ENCODE peak calls at places on chromosome 1, in seven cellular contexts. P is NB4, J is C1 segment of cervical spinal cord, O is HFFc6, D is islet precursor cell, U is astrocyte of the hippocampus, M is T-helper 22 cell. Y is an unnamed sample.

GRCh38 chr1:4117196-4117595 is 217.1 kb upstream of the C1orf174 start:
- DNase-seq in P (no peak), J (no peak), O (no peak), D (no peak), U (no peak), M (no peak), Y (no peak)

GRCh38 chr1:97094257-97094972 is 372.8 kb downstream of the PTBP2 start:
- DNase-seq in P (no peak), J (no peak), O (peak), D (no peak), U (peak), M (no peak), Y (no peak)

GRCh38 chr1:8189931-8190483 is 127.9 kb upstream of the SLC45A1 start:
- DNase-seq in P (no peak), J (no peak), O (no peak), D (peak), U (peak), M (no peak), Y (no peak)

GRCh38 chr1:109782927-109783326 is 19.2 kb upstream of the EPS8L3 start:
- DNase-seq in P (no peak), J (no peak), O (no peak), D (no peak), U (no peak), M (no peak), Y (no peak)

GRCh38 chr1:177969825-177970371 is at the start of gene SEC16B:
- DNase-seq in P (no peak), J (no peak), O (no peak), D (no peak), U (no peak), M (no peak), Y (no peak)

GRCh38 chr1:174200746-174201145 is 41.4 kb downstream of the RABGAP1L start:
- DNase-seq in P (no peak), J (no peak), O (no peak), D (no peak), U (no peak), M (no peak), Y (no peak)

GRCh38 chr1:30718636-30719405 is 4.6 kb downstream of the MATN1 start:
- DNase-seq in P (peak), J (peak), O (peak), D (peak), U (peak), M (peak), Y (peak)

GRCh38 chr1:210541680-210542358 is 213.1 kb downstream of the HHAT start:
- DNase-seq in P (no peak), J (no peak), O (peak), D (peak), U (peak), M (no peak), Y (peak)

GRCh38 chr1:104125226-104125625 is 375.5 kb downstream of the AMY1C start:
- DNase-seq in P (no peak), J (no peak), O (no peak), D (no peak), U (peak), M (no peak), Y (no peak)

GRCh38 chr1:72177711-72178110 is 104.6 kb downstream of the NEGR1 start:
- DNase-seq in P (no peak), J (no peak), O (peak), D (no peak), U (no peak), M (no peak), Y (no peak)

Y was measured in endodermal cell.